ENCODE peak calls at places on chromosomes 7 and 10, in four cellular contexts. One of them, this sample, is unnamed.

GRCh38 chr7:66236713-66237303 is 31.7 kb downstream of the TPST1 start:
- DNase-seq in K562: no peak
- DNase-seq in SK-N-SH: no peak
- DNase-seq in GM12878: no peak
- DNase-seq in this sample: no peak

GRCh38 chr7:43799605-43800004 is 41.1 kb downstream of the BLVRA start:
- DNase-seq in K562: no peak
- DNase-seq in SK-N-SH: no peak
- DNase-seq in GM12878: no peak
- DNase-seq in this sample: no peak

GRCh38 chr7:103073989-103074518 is 542 bp downstream of the FBXL13 start:
- DNase-seq in K562: no peak
- DNase-seq in SK-N-SH: no peak
- DNase-seq in GM12878: no peak
- DNase-seq in this sample: no peak

GRCh38 chr10:97321032-97321806 is 2.1 kb downstream of the FRAT1 start:
- DNase-seq in K562: no peak
- DNase-seq in SK-N-SH: no peak
- DNase-seq in GM12878: no peak
- DNase-seq in this sample: no peak

GRCh38 chr10:92242910-92243671 is 47.8 kb downstream of the CPEB3 start:
- DNase-seq in K562: peak; percentile 21
- DNase-seq in SK-N-SH: peak; percentile 74
- DNase-seq in GM12878: no peak
- DNase-seq in this sample: no peak

GRCh38 chr10:64873088-64873487 is 1351.9 kb downstream of the REEP3 start:
- DNase-seq in K562: no peak
- DNase-seq in SK-N-SH: no peak
- DNase-seq in GM12878: no peak
- DNase-seq in this sample: no peak

GRCh38 chr10:43857206-43857952 is 208.7 kb upstream of the ZNF32 start:
- DNase-seq in K562: no peak
- DNase-seq in SK-N-SH: peak; percentile 69
- DNase-seq in GM12878: no peak
- DNase-seq in this sample: no peak

GRCh38 chr10:62047960-62048383 is 146.5 kb downstream of the ARID5B start:
- DNase-seq in K562: no peak
- DNase-seq in SK-N-SH: no peak
- DNase-seq in GM12878: no peak
- DNase-seq in this sample: no peak

GRCh38 chr10:90602815-90603600 is 254.8 kb downstream of the HTR7 start:
- DNase-seq in K562: no peak
- DNase-seq in SK-N-SH: no peak
- DNase-seq in GM12878: no peak
- DNase-seq in this sample: no peak

GRCh38 chr10:126476256-126476655 is 88.0 kb upstream of the ADAM12 start:
- DNase-seq in K562: no peak
- DNase-seq in SK-N-SH: no peak
- DNase-seq in GM12878: no peak
- DNase-seq in this sample: no peak

GRCh38 chr10:124477614-124478363 is 16.2 kb downstream of the LHPP start:
- DNase-seq in K562: no peak
- DNase-seq in SK-N-SH: no peak
- DNase-seq in GM12878: no peak
- DNase-seq in this sample: no peak

GRCh38 chr10:12130237-12130872 is 878 bp downstream of the SEC61A2 start:
- DNase-seq in K562: peak; percentile 20
- DNase-seq in SK-N-SH: peak; percentile 78
- DNase-seq in GM12878: peak; percentile 40
- DNase-seq in this sample: peak; percentile 38

GRCh38 chr7:121620206-121620605 is 224.1 kb upstream of the FAM3C start:
- DNase-seq in K562: no peak
- DNase-seq in SK-N-SH: no peak
- DNase-seq in GM12878: no peak
- DNase-seq in this sample: no peak

GRCh38 chr7:126856691-126857291 is 395.9 kb downstream of the GRM8 start:
- DNase-seq in K562: no peak
- DNase-seq in SK-N-SH: no peak
- DNase-seq in GM12878: no peak
- DNase-seq in this sample: no peak

GRCh38 chr7:155927905-155928304 is 115.6 kb upstream of the SHH start:
- DNase-seq in K562: no peak
- DNase-seq in SK-N-SH: no peak
- DNase-seq in GM12878: no peak
- DNase-seq in this sample: no peak

GRCh38 chr7:155925682-155926081 is 113.4 kb upstream of the SHH start:
- DNase-seq in K562: no peak
- DNase-seq in SK-N-SH: no peak
- DNase-seq in GM12878: no peak
- DNase-seq in this sample: no peak

GRCh38 chr7:155930061-155930460 is 117.8 kb upstream of the SHH start:
- DNase-seq in K562: no peak
- DNase-seq in SK-N-SH: no peak
- DNase-seq in GM12878: no peak
- DNase-seq in this sample: no peak

GRCh38 chr7:155931386-155932085 is 119.3 kb upstream of the SHH start:
- DNase-seq in K562: no peak
- DNase-seq in SK-N-SH: no peak
- DNase-seq in GM12878: no peak
- DNase-seq in this sample: no peak

DNA sequence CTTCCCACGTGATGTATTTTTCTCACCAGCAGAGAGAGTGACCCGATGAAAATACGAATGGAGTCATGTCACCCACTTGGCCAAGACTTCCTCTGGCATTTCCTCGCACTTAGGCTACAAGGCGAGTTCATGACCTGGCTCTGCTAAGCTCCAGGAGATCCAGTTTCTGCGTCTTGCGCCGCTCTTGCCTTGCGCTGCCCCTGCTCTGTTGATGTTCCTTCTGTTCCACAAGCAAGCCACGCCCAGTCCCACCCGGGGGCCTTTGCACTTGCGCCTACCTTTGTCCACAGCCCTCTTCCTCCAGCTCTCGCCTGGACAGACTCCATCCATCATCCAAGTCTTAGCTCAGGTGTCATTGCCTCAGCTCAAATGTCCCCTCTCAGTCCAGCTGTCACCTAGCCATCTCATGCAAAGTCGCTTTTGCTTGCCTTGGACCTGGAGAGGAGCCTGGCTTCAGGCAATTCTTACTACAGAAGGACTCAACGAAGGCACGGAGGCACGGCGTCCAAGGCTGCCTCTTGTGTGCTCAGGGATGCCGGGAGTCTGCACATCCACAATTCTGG is 116.4 kb upstream of the SHH start:
- DNase-seq in K562: no peak
- DNase-seq in SK-N-SH: no peak
- DNase-seq in GM12878: no peak
- DNase-seq in this sample: no peak
- TF ChIP-seq TAF1 in K562: no peak
- TF ChIP-seq TAF1 in SK-N-SH: no peak
- TF ChIP-seq TAF1 in GM12878: no peak
- TF ChIP-seq TAF1 in this sample: no peak

GRCh38 chr10:36266923-36267322 is 624.8 kb upstream of the FZD8 start:
- DNase-seq in K562: no peak
- DNase-seq in SK-N-SH: no peak
- DNase-seq in GM12878: no peak
- DNase-seq in this sample: no peak
- TF ChIP-seq TAF1 in K562: no peak
- TF ChIP-seq TAF1 in SK-N-SH: no peak
- TF ChIP-seq TAF1 in GM12878: no peak
- TF ChIP-seq TAF1 in this sample: no peak

GRCh38 chr7:34191766-34192550 is 286.6 kb downstream of the BMPER start:
- DNase-seq in K562: no peak
- DNase-seq in SK-N-SH: no peak
- DNase-seq in GM12878: no peak
- DNase-seq in this sample: no peak

GRCh38 chr7:34191041-34191440 is 285.7 kb downstream of the BMPER start:
- DNase-seq in K562: no peak
- DNase-seq in SK-N-SH: no peak
- DNase-seq in GM12878: no peak
- DNase-seq in this sample: no peak

GRCh38 chr7:34184466-34184865 is 279.1 kb downstream of the BMPER start:
- DNase-seq in K562: no peak
- DNase-seq in SK-N-SH: no peak
- DNase-seq in GM12878: no peak
- DNase-seq in this sample: no peak

GRCh38 chr7:34187908-34188307 is 282.6 kb downstream of the BMPER start:
- DNase-seq in K562: no peak
- DNase-seq in SK-N-SH: no peak
- DNase-seq in GM12878: no peak
- DNase-seq in this sample: no peak

DNA sequence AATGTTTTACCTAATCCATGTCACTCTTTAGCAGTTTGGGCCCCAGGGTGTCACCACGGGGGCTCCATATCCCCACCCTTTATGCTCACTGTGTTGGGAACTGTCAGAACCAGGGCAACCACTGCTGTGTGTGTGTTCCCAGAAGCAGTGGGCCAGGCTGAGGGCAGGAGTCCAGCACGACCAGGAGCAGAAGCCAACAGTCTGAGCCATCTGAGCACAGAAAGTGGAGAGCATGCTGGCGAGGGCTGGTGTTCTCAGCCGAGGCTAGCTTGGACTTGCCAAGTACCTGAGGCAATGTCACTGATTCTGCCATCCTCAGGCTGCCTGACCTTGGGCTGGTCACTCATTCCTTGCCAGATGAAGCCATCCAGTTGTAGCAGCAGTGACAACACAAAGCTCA is 285.0 kb downstream of the BMPER start:
- DNase-seq in K562: no peak
- DNase-seq in SK-N-SH: no peak
- DNase-seq in GM12878: no peak
- DNase-seq in this sample: no peak
- TF ChIP-seq TAF1 in K562: no peak
- TF ChIP-seq TAF1 in SK-N-SH: no peak
- TF ChIP-seq TAF1 in GM12878: no peak
- TF ChIP-seq TAF1 in this sample: no peak

DNA sequence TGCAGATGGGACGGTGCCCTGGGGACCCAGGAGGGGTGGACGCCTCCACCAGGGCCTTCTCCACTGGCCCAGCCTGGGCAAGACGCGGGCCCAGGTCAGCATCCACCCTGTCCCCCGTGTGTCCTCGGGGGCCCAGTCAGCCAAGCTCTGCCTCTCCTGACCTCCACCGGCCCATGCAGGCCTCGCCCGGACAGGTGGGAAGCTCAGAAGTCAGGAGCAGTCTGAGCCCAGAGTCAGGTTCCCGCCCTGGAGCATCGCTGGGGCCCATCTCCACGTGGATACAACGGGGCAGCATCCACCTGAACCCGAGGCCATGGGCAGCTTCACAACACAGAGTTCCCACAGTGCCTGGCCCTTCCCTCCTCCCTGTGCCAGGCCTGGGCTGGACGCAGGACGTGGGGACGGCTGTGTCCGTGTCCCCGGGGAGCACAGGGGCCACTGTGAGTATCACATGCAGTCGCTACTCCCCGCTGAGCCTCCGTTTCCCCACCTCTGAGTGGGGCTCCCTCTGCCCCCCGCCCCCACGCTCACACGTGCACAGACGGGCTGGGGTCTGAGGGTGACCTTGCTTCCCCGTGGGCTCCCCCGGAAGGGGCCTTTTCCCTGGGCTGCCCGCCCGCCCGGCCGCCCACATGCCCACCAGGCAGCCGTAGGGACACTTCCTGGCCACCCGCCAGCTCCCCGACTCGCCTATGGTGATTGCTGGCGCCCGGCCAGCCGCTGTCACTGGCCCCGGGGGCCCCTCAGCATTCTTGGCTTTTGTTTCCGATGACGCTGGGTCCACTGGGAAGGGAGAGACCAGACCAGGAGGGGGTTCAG is 64.3 kb downstream of the PDGFA start:
- DNase-seq in K562: peak; percentile 88
- DNase-seq in SK-N-SH: peak; percentile 99
- DNase-seq in GM12878: no peak
- DNase-seq in this sample: no peak
- TF ChIP-seq TAF1 in K562: no peak
- TF ChIP-seq TAF1 in SK-N-SH: no peak
- TF ChIP-seq TAF1 in GM12878: no peak
- TF ChIP-seq TAF1 in this sample: no peak

DNA sequence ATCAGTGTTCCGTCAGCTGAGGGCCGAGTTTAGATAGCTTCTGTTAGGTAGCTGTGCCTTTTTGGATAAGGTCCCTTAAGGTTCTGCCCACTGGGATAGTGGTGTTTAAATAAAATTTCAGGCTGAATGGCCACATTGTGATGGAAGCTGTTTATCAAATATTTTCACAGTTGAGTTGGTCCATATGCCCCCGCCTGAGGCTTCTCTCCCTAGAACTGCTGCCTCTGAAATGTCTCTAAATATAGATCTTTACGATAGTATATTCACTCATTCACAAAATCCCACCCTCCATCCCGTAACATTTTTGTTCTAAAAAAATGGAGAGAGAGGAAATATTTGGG is 105.6 kb upstream of the BTBD16 start:
- DNase-seq in K562: no peak
- DNase-seq in SK-N-SH: no peak
- DNase-seq in GM12878: no peak
- DNase-seq in this sample: no peak
- TF ChIP-seq TAF1 in K562: no peak
- TF ChIP-seq TAF1 in SK-N-SH: no peak
- TF ChIP-seq TAF1 in GM12878: no peak
- TF ChIP-seq TAF1 in this sample: no peak